ENCODE peak calls at places on chromosomes 11 and 22, in seven cellular contexts. One of them, this sample, is unnamed.

GRCh38 chr11:5983443-5983842 is 3.3 kb downstream of the OR52L1 start:
- DNase-seq in fibroblast of lung: no peak
- DNase-seq in colonic mucosa: no peak
- DNase-seq in brain microvascular endothelial cell: no peak
- DNase-seq in endodermal cell: no peak
- DNase-seq in astrocyte of the spinal cord: no peak
- DNase-seq in PC-9: no peak
- DNase-seq in this sample: peak

GRCh38 chr11:67357831-67358555 is 4.6 kb upstream of the POLD4 start:
- DNase-seq in brain microvascular endothelial cell: no peak
- DNase-seq in astrocyte of the spinal cord: peak
- DNase-seq in PC-9: peak
- DNase-seq in endodermal cell: no peak
- DNase-seq in colonic mucosa: peak
- DNase-seq in fibroblast of lung: no peak
- DNase-seq in this sample: no peak

GRCh38 chr11:113404859-113405430 is 17.4 kb downstream of the ANKK1 start:
- DNase-seq in fibroblast of lung: no peak
- DNase-seq in colonic mucosa: no peak
- DNase-seq in endodermal cell: no peak
- DNase-seq in astrocyte of the spinal cord: no peak
- DNase-seq in PC-9: no peak
- DNase-seq in brain microvascular endothelial cell: no peak
- DNase-seq in this sample: no peak

GRCh38 chr11:12497431-12497830 is 120.1 kb downstream of the PARVA start:
- DNase-seq in PC-9: no peak
- DNase-seq in fibroblast of lung: no peak
- DNase-seq in astrocyte of the spinal cord: no peak
- DNase-seq in colonic mucosa: no peak
- DNase-seq in brain microvascular endothelial cell: no peak
- DNase-seq in endodermal cell: no peak
- DNase-seq in this sample: no peak

GRCh38 chr11:11946180-11946579 is 62.2 kb downstream of the DKK3 start:
- DNase-seq in astrocyte of the spinal cord: peak
- DNase-seq in fibroblast of lung: no peak
- DNase-seq in endodermal cell: no peak
- DNase-seq in colonic mucosa: no peak
- DNase-seq in PC-9: no peak
- DNase-seq in brain microvascular endothelial cell: peak
- DNase-seq in this sample: no peak

GRCh38 chr22:30605449-30606110 is 1.4 kb upstream of the TCN2 start:
- DNase-seq in brain microvascular endothelial cell: peak
- DNase-seq in fibroblast of lung: peak
- DNase-seq in colonic mucosa: peak
- DNase-seq in astrocyte of the spinal cord: peak
- DNase-seq in PC-9: no peak
- DNase-seq in endodermal cell: peak
- DNase-seq in this sample: peak

GRCh38 chr22:28222976-28223375 is 303.9 kb upstream of the PITPNB start:
- DNase-seq in colonic mucosa: no peak
- DNase-seq in brain microvascular endothelial cell: peak
- DNase-seq in PC-9: no peak
- DNase-seq in fibroblast of lung: no peak
- DNase-seq in astrocyte of the spinal cord: peak
- DNase-seq in endodermal cell: no peak
- DNase-seq in this sample: no peak

GRCh38 chr11:122751298-122752070 is 86.8 kb upstream of the CRTAM start:
- DNase-seq in PC-9: no peak
- DNase-seq in astrocyte of the spinal cord: peak
- DNase-seq in fibroblast of lung: peak
- DNase-seq in endodermal cell: no peak
- DNase-seq in brain microvascular endothelial cell: no peak
- DNase-seq in colonic mucosa: no peak
- DNase-seq in this sample: no peak

GRCh38 chr11:107969219-107969618 is 39.5 kb upstream of the CUL5 start:
- DNase-seq in PC-9: no peak
- DNase-seq in fibroblast of lung: no peak
- DNase-seq in brain microvascular endothelial cell: no peak
- DNase-seq in endodermal cell: no peak
- DNase-seq in colonic mucosa: no peak
- DNase-seq in astrocyte of the spinal cord: no peak
- DNase-seq in this sample: peak

GRCh38 chr22:25493794-25494193 is 70.7 kb upstream of the GRK3 start:
- DNase-seq in astrocyte of the spinal cord: no peak
- DNase-seq in endodermal cell: no peak
- DNase-seq in PC-9: no peak
- DNase-seq in brain microvascular endothelial cell: no peak
- DNase-seq in fibroblast of lung: no peak
- DNase-seq in colonic mucosa: no peak
- DNase-seq in this sample: no peak

GRCh38 chr22:45961679-45962430 is 15.1 kb downstream of the WNT7B start:
- DNase-seq in endodermal cell: no peak
- DNase-seq in fibroblast of lung: no peak
- DNase-seq in colonic mucosa: no peak
- DNase-seq in PC-9: no peak
- DNase-seq in astrocyte of the spinal cord: no peak
- DNase-seq in brain microvascular endothelial cell: no peak
- DNase-seq in this sample: no peak

GRCh38 chr11:6647282-6647679 is 8.3 kb downstream of the DCHS1 start:
- DNase-seq in brain microvascular endothelial cell: peak
- DNase-seq in astrocyte of the spinal cord: peak
- DNase-seq in endodermal cell: peak
- DNase-seq in colonic mucosa: peak
- DNase-seq in PC-9: no peak
- DNase-seq in fibroblast of lung: no peak
- DNase-seq in this sample: peak

GRCh38 chr11:92977401-92977800 is 8.0 kb downstream of the MTNR1B start:
- DNase-seq in fibroblast of lung: no peak
- DNase-seq in brain microvascular endothelial cell: no peak
- DNase-seq in colonic mucosa: no peak
- DNase-seq in endodermal cell: no peak
- DNase-seq in PC-9: no peak
- DNase-seq in astrocyte of the spinal cord: no peak
- DNase-seq in this sample: no peak

GRCh38 chr11:14359573-14360031 is 619 bp upstream of the RRAS2 start:
- DNase-seq in endodermal cell: no peak
- DNase-seq in astrocyte of the spinal cord: no peak
- DNase-seq in colonic mucosa: no peak
- DNase-seq in brain microvascular endothelial cell: no peak
- DNase-seq in PC-9: no peak
- DNase-seq in fibroblast of lung: no peak
- DNase-seq in this sample: no peak

GRCh38 chr11:67364783-67365525 is 8.4 kb downstream of the CLCF1 start:
- DNase-seq in fibroblast of lung: no peak
- DNase-seq in endodermal cell: no peak
- DNase-seq in astrocyte of the spinal cord: no peak
- DNase-seq in brain microvascular endothelial cell: no peak
- DNase-seq in colonic mucosa: no peak
- DNase-seq in PC-9: no peak
- DNase-seq in this sample: no peak

GRCh38 chr22:43390166-43390565 is 21.6 kb upstream of the MPPED1 start:
- DNase-seq in fibroblast of lung: no peak
- DNase-seq in astrocyte of the spinal cord: no peak
- DNase-seq in colonic mucosa: no peak
- DNase-seq in PC-9: no peak
- DNase-seq in endodermal cell: no peak
- DNase-seq in brain microvascular endothelial cell: no peak
- DNase-seq in this sample: no peak

GRCh38 chr22:42855726-42856125 is 1.3 kb downstream of the ARFGAP3 start:
- DNase-seq in endodermal cell: no peak
- DNase-seq in brain microvascular endothelial cell: no peak
- DNase-seq in fibroblast of lung: no peak
- DNase-seq in PC-9: no peak
- DNase-seq in colonic mucosa: no peak
- DNase-seq in astrocyte of the spinal cord: no peak
- DNase-seq in this sample: no peak

GRCh38 chr11:35178067-35178805 is 39.3 kb downstream of the CD44 start:
- DNase-seq in brain microvascular endothelial cell: no peak
- DNase-seq in colonic mucosa: no peak
- DNase-seq in endodermal cell: no peak
- DNase-seq in astrocyte of the spinal cord: no peak
- DNase-seq in PC-9: no peak
- DNase-seq in fibroblast of lung: no peak
- DNase-seq in this sample: no peak

GRCh38 chr11:69510471-69511357 is 29.3 kb downstream of the LINC01488 start:
- DNase-seq in brain microvascular endothelial cell: peak
- DNase-seq in colonic mucosa: no peak
- DNase-seq in endodermal cell: peak
- DNase-seq in fibroblast of lung: peak
- DNase-seq in PC-9: no peak
- DNase-seq in astrocyte of the spinal cord: peak
- DNase-seq in this sample: no peak

GRCh38 chr11:37449146-37449545 is 851.1 kb upstream of the RAG2 start:
- DNase-seq in PC-9: peak
- DNase-seq in endodermal cell: peak
- DNase-seq in brain microvascular endothelial cell: peak
- DNase-seq in fibroblast of lung: peak
- DNase-seq in astrocyte of the spinal cord: peak
- DNase-seq in colonic mucosa: no peak
- DNase-seq in this sample: peak

GRCh38 chr11:125892994-125893393 is 5.5 kb downstream of the HYLS1 start:
- DNase-seq in endodermal cell: no peak
- DNase-seq in PC-9: no peak
- DNase-seq in fibroblast of lung: no peak
- DNase-seq in astrocyte of the spinal cord: no peak
- DNase-seq in colonic mucosa: no peak
- DNase-seq in brain microvascular endothelial cell: no peak
- DNase-seq in this sample: no peak

GRCh38 chr11:68370211-68371111 is 58.1 kb downstream of the LRP5 start:
- DNase-seq in fibroblast of lung: no peak
- DNase-seq in endodermal cell: no peak
- DNase-seq in PC-9: no peak
- DNase-seq in astrocyte of the spinal cord: no peak
- DNase-seq in colonic mucosa: no peak
- DNase-seq in brain microvascular endothelial cell: peak
- DNase-seq in this sample: no peak

GRCh38 chr22:46546466-46547178 is 9.2 kb upstream of the CELSR1 start:
- DNase-seq in fibroblast of lung: peak
- DNase-seq in colonic mucosa: no peak
- DNase-seq in brain microvascular endothelial cell: peak
- DNase-seq in PC-9: peak
- DNase-seq in endodermal cell: peak
- DNase-seq in astrocyte of the spinal cord: peak
- DNase-seq in this sample: no peak

GRCh38 chr11:9574806-9575530 is 1.5 kb downstream of the WEE1 start:
- DNase-seq in astrocyte of the spinal cord: peak
- DNase-seq in PC-9: peak
- DNase-seq in colonic mucosa: peak
- DNase-seq in fibroblast of lung: peak
- DNase-seq in brain microvascular endothelial cell: peak
- DNase-seq in endodermal cell: peak
- DNase-seq in this sample: peak

GRCh38 chr11:65401803-65402248 is 15.4 kb downstream of the FRMD8 start:
- DNase-seq in endodermal cell: no peak
- DNase-seq in PC-9: no peak
- DNase-seq in colonic mucosa: no peak
- DNase-seq in fibroblast of lung: no peak
- DNase-seq in brain microvascular endothelial cell: no peak
- DNase-seq in astrocyte of the spinal cord: no peak
- DNase-seq in this sample: no peak

DNA sequence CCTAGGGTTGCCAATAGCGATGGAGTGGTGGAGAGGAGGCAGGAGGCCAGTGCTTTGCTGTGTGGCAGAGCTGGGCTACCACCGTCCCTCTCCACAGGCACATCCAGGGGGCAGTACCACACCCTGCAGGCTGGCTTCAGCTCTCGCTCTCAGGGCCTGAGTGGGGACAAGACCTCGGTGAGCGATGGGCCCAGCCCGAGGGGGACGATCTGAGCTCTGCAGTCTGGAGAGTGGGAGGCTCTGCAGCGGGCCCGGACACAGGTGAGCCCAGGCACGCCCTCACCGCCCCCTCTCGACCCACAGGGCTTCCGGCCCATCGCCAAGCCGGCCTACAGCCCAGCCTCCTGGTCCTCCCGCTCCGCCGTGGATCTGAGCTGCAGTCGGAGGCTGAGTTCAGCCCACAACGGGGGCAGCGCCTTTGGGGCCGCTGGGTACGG is 2.5 kb downstream of the PKP3 start:
- DNase-seq in colonic mucosa: peak
- DNase-seq in fibroblast of lung: peak
- DNase-seq in brain microvascular endothelial cell: no peak
- DNase-seq in PC-9: no peak
- DNase-seq in endodermal cell: no peak
- DNase-seq in astrocyte of the spinal cord: no peak
- DNase-seq in this sample: peak
- H3K4me3 ChIP-seq in colonic mucosa: peak
- H3K4me3 ChIP-seq in fibroblast of lung: peak
- H3K4me3 ChIP-seq in brain microvascular endothelial cell: peak
- H3K4me3 ChIP-seq in PC-9: no peak
- H3K4me3 ChIP-seq in endodermal cell: no peak
- H3K4me3 ChIP-seq in astrocyte of the spinal cord: no peak
- H3K4me3 ChIP-seq in this sample: no peak

GRCh38 chr22:33875316-33875715 is 45.0 kb downstream of the LARGE1 start:
- DNase-seq in brain microvascular endothelial cell: no peak
- DNase-seq in colonic mucosa: no peak
- DNase-seq in astrocyte of the spinal cord: no peak
- DNase-seq in endodermal cell: no peak
- DNase-seq in fibroblast of lung: no peak
- DNase-seq in PC-9: no peak
- DNase-seq in this sample: no peak
- H3K4me3 ChIP-seq in brain microvascular endothelial cell: no peak
- H3K4me3 ChIP-seq in colonic mucosa: no peak
- H3K4me3 ChIP-seq in astrocyte of the spinal cord: no peak
- H3K4me3 ChIP-seq in endodermal cell: no peak
- H3K4me3 ChIP-seq in fibroblast of lung: no peak
- H3K4me3 ChIP-seq in PC-9: no peak
- H3K4me3 ChIP-seq in this sample: no peak

DNA sequence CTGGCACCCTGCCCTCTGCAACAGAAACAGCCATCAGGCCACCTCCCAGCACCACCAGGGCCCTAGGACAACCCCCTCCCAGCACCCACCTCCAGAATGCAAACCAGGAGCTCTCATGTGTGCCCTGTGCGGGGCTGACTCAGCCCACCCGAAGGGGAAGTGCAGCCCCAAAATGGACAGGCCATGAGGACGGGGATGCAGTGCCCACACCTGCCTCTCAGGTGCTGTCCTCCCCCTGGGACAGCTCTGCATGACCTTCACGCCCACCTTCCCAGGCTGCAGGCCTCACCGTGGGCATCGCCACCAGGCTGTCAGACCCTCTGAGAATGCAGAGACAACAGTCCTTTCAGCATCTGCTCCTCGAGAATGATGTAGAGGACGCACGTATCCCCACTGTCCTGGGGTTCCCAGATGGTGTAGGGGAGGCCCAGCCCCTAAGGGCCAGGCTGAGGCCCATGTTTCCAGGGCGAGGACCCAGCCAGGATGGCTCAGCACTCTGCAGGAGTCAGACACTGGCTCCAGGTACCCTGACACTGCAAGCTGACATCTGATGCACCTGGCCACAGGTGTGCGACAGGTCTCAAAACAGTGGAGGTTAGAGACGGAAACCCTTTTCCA is 13.5 kb downstream of the MOB2 start:
- DNase-seq in astrocyte of the spinal cord: no peak
- DNase-seq in brain microvascular endothelial cell: no peak
- DNase-seq in endodermal cell: no peak
- DNase-seq in colonic mucosa: no peak
- DNase-seq in fibroblast of lung: no peak
- DNase-seq in PC-9: no peak
- DNase-seq in this sample: no peak
- H3K4me3 ChIP-seq in astrocyte of the spinal cord: no peak
- H3K4me3 ChIP-seq in brain microvascular endothelial cell: no peak
- H3K4me3 ChIP-seq in endodermal cell: no peak
- H3K4me3 ChIP-seq in colonic mucosa: no peak
- H3K4me3 ChIP-seq in fibroblast of lung: no peak
- H3K4me3 ChIP-seq in PC-9: no peak
- H3K4me3 ChIP-seq in this sample: no peak

GRCh38 chr11:115607621-115608191 is 103.5 kb upstream of the CADM1 start:
- DNase-seq in brain microvascular endothelial cell: no peak
- DNase-seq in astrocyte of the spinal cord: no peak
- DNase-seq in fibroblast of lung: no peak
- DNase-seq in colonic mucosa: no peak
- DNase-seq in PC-9: no peak
- DNase-seq in endodermal cell: no peak
- DNase-seq in this sample: peak
- H3K4me3 ChIP-seq in brain microvascular endothelial cell: no peak
- H3K4me3 ChIP-seq in astrocyte of the spinal cord: no peak
- H3K4me3 ChIP-seq in fibroblast of lung: no peak
- H3K4me3 ChIP-seq in colonic mucosa: no peak
- H3K4me3 ChIP-seq in PC-9: no peak
- H3K4me3 ChIP-seq in endodermal cell: no peak
- H3K4me3 ChIP-seq in this sample: no peak